ENCODE peak calls at places on chromosomes 16 and 17, in four cellular contexts. Z, R, X and G are unnamed samples.

GRCh38 chr17:18143044-18143936 is 34.7 kb downstream of the MYO15A start:
- DNase-seq in R (peak), X (no peak), Z (peak), G (no peak)

GRCh38 chr17:73365934-73366623 is 54.3 kb upstream of the CDC42EP4 start:
- DNase-seq in X (no peak), Z (no peak), R (no peak), G (no peak)

GRCh38 chr17:75589919-75590303 is 2.3 kb downstream of the MYO15B start:
- DNase-seq in R (no peak), Z (no peak), X (no peak), G (no peak)

GRCh38 chr17:40993856-40994255 is at the start of gene KRTAP3-3:
- DNase-seq in Z (no peak), R (no peak), X (no peak), G (no peak)

GRCh38 chr17:72515291-72516065 is 394.7 kb downstream of the SOX9 start:
- DNase-seq in Z (no peak), X (no peak), R (no peak), G (no peak)

GRCh38 chr16:62225675-62226074 is 189.4 kb upstream of the CDH8 start:
- DNase-seq in X (peak), R (peak), Z (peak), G (no peak)

GRCh38 chr17:43453331-43453812 is 30.4 kb upstream of the DHX8 start:
- DNase-seq in X (no peak), Z (no peak), R (no peak), G (no peak)

GRCh38 chr16:29306953-29307597 is 99.4 kb downstream of the NPIPB11 start:
- DNase-seq in Z (no peak), X (no peak), R (no peak), G (no peak)

GRCh38 chr17:35119370-35120185 is at the start of gene RAD51D:
- DNase-seq in R (peak), Z (peak), X (no peak), G (peak)
- TF ChIP-seq TCF7L2 in R (no peak), Z (no peak), X (no peak), G (no peak)

GRCh38 chr17:21025446-21025845 is 17.4 kb downstream of the USP22 start:
- DNase-seq in Z (no peak), X (no peak), R (no peak), G (no peak)
- TF ChIP-seq TCF7L2 in Z (no peak), X (no peak), R (no peak), G (no peak)

GRCh38 chr16:30533748-30534367 is 800 bp downstream of the ZNF747 start:
- DNase-seq in R (no peak), Z (peak), X (no peak), G (no peak)

GRCh38 chr16:30535777-30536190 is 1.1 kb upstream of the ZNF747 start:
- DNase-seq in X (no peak), R (peak), Z (peak), G (peak)

GRCh38 chr16:30534368-30535105 is at the start of gene ZNF747:
- DNase-seq in R (peak), Z (peak), X (no peak), G (peak)

GRCh38 chr16:30533146-30533522 is 1.5 kb downstream of the ZNF747 start:
- DNase-seq in Z (no peak), X (no peak), R (no peak), G (no peak)

GRCh38 chr16:30535106-30535776 is 583 bp upstream of the ZNF747 start:
- DNase-seq in Z (no peak), R (no peak), X (peak), G (no peak)
- TF ChIP-seq TCF7L2 in Z (no peak), R (no peak), X (peak), G (no peak)

GRCh38 chr17:63833026-63833740 is 5.7 kb upstream of the FTSJ3 start:
- DNase-seq in Z (no peak), X (no peak), R (no peak), G (no peak)

GRCh38 chr17:63836811-63837210 is 5.7 kb downstream of the SMARCD2 start:
- DNase-seq in R (no peak), Z (no peak), X (no peak), G (no peak)

GRCh38 chr17:63833741-63834373 is 6.4 kb upstream of the FTSJ3 start:
- DNase-seq in R (no peak), X (no peak), Z (no peak), G (no peak)

GRCh38 chr17:63834431-63835166 is 7.1 kb upstream of the FTSJ3 start:
- DNase-seq in R (peak), X (no peak), Z (peak), G (peak)

GRCh38 chr17:63835167-63835720 is 7.2 kb downstream of the SMARCD2 start:
- DNase-seq in X (no peak), Z (no peak), R (no peak), G (no peak)
- TF ChIP-seq TCF7L2 in X (no peak), Z (no peak), R (no peak), G (no peak)

DNA sequence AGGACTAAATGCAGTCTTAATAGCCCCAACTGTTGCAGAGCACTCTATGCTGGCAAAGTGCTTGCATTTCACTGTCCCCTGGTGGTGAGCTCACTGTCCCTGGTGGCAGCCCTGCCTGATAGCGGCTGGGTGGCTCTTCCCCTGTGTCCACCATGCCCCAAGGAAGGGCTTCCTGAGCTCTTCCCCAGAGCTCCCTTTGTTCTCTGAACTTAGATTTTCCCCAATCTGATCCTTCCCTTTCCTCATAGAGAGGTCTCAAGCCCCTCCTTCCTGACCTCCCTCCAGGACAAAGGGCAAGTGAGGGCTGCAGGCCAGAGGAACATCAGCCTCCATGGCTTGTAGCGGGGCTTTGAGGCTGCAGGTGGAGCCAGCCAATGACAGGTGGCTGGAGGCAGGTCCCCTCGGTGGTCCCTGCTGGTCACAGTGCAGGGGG is 17.0 kb downstream of the BEAN1 start:
- DNase-seq in R (peak), Z (no peak), X (no peak), G (no peak)
- TF ChIP-seq TCF7L2 in R (no peak), Z (no peak), X (no peak), G (no peak)

GRCh38 chr17:3005696-3006095 is 57.7 kb downstream of the OR1D5 start:
- DNase-seq in R (no peak), Z (no peak), X (no peak), G (no peak)

GRCh38 chr17:3009411-3009920 is 53.9 kb downstream of the OR1D5 start:
- DNase-seq in X (no peak), Z (no peak), R (no peak), G (no peak)

GRCh38 chr17:3008336-3009279 is 54.8 kb downstream of the OR1D5 start:
- DNase-seq in X (no peak), R (no peak), Z (no peak), G (no peak)

GRCh38 chr17:3006801-3007200 is 56.6 kb downstream of the OR1D5 start:
- DNase-seq in R (no peak), X (no peak), Z (no peak), G (no peak)

GRCh38 chr17:3007651-3008121 is 55.7 kb downstream of the OR1D5 start:
- DNase-seq in Z (no peak), R (no peak), X (no peak), G (no peak)
- TF ChIP-seq TCF7L2 in Z (no peak), R (no peak), X (no peak), G (no peak)